ENCODE peak calls at places on chromosomes 2 and 18, in eight cellular contexts. C is stimulated activated CD4-positive, alpha-beta T cell treated with anti-CD3 and anti-CD28 coated beads, Interleukin-4, amount 100 ng/mL, for 48 hours; M is choroid plexus epithelial cell; P is stimulated activated CD8-positive, alpha-beta memory T cell treated with anti-CD3 and anti-CD28 coated beads, Interleukin-7, amount 100 ng/mL, for 4 hours; R is CD8-positive, alpha-beta memory T cell; I is T47D; Q is AG20443; A is HFFc6. S is an unnamed sample.

GRCh38 chr2:72925328-72925943 is 8.1 kb downstream of the EMX1 start:
- DNase-seq in C (no peak), R (no peak), M (no peak), I (no peak), A (no peak), Q (no peak), P (no peak), S (no peak)

GRCh38 chr18:36099311-36099710 is 29.8 kb downstream of the SLC39A6 start:
- DNase-seq in P (no peak), I (no peak), A (no peak), R (no peak), Q (no peak), C (no peak), M (no peak), S (peak)

GRCh38 chr18:34444622-34445021 is 219.9 kb upstream of the NOL4 start:
- DNase-seq in P (no peak), I (no peak), M (no peak), A (no peak), Q (no peak), R (no peak), C (no peak), S (no peak)

GRCh38 chr2:219388127-219388844 is 574 bp upstream of the DNPEP start:
- DNase-seq in Q (peak), M (peak), I (peak), P (peak), A (peak), R (peak), C (peak), S (peak)

GRCh38 chr2:175400975-175401374 is 219.5 kb upstream of the ATP5MC3 start:
- DNase-seq in A (no peak), R (no peak), M (no peak), Q (no peak), I (no peak), P (no peak), C (no peak), S (no peak)

GRCh38 chr2:71736986-71737385 is 283.6 kb downstream of the DYSF start:
- DNase-seq in C (no peak), M (no peak), Q (no peak), R (no peak), A (no peak), I (no peak), P (no peak), S (no peak)

GRCh38 chr2:113081458-113082210 is 13.9 kb downstream of the IL1F10 start:
- DNase-seq in Q (no peak), M (no peak), P (no peak), A (no peak), I (no peak), R (no peak), C (no peak), S (no peak)

GRCh38 chr18:79818631-79819030 is 20.9 kb downstream of the KCNG2 start:
- DNase-seq in A (no peak), M (no peak), Q (no peak), I (no peak), C (no peak), R (no peak), P (no peak), S (no peak)

GRCh38 chr2:219430633-219431615 is 3.7 kb upstream of the SPEG start:
- DNase-seq in R (no peak), A (peak), Q (peak), P (no peak), M (peak), C (no peak), I (peak), S (peak)

GRCh38 chr2:177258059-177258458 is 6.5 kb downstream of the NFE2L2 start:
- DNase-seq in R (no peak), P (no peak), A (no peak), I (no peak), Q (no peak), C (no peak), M (no peak), S (no peak)

GRCh38 chr2:236870401-236870800 is 215.3 kb upstream of the COPS8 start:
- DNase-seq in Q (no peak), I (no peak), P (no peak), R (no peak), M (no peak), A (no peak), C (no peak), S (no peak)

GRCh38 chr2:70871398-70872211 is 36.0 kb upstream of the CD207 start:
- DNase-seq in R (peak), A (peak), M (peak), Q (peak), C (peak), P (peak), I (peak), S (peak)

GRCh38 chr2:136492901-136493300 is 272.4 kb upstream of the THSD7B start:
- DNase-seq in R (no peak), M (no peak), Q (no peak), I (no peak), A (no peak), P (no peak), C (no peak), S (no peak)

GRCh38 chr2:228675042-228675441 is 493.6 kb upstream of the SPHKAP start:
- DNase-seq in Q (peak), R (no peak), A (peak), M (peak), C (no peak), I (no peak), P (no peak), S (peak)

GRCh38 chr18:48023334-48024008 is 93.0 kb upstream of the SMAD2 start:
- DNase-seq in I (peak), M (peak), P (no peak), C (no peak), R (no peak), Q (peak), A (peak), S (peak)

GRCh38 chr18:5582849-5583667 is 39.3 kb upstream of the EPB41L3 start:
- DNase-seq in I (no peak), A (no peak), Q (peak), R (no peak), C (no peak), M (peak), P (no peak), S (no peak)

GRCh38 chr2:232022733-232023132 is 61.2 kb downstream of the DIS3L2 start:
- DNase-seq in C (no peak), I (no peak), Q (no peak), A (no peak), R (no peak), P (no peak), M (no peak), S (peak)

GRCh38 chr2:85872536-85873161 is 16.1 kb downstream of the ST3GAL5 start:
- DNase-seq in R (no peak), C (no peak), A (no peak), P (no peak), Q (no peak), M (no peak), I (peak), S (no peak)

GRCh38 chr2:172427990-172428840 is 829 bp downstream of the ITGA6 start:
- DNase-seq in R (peak), Q (peak), M (no peak), P (peak), A (no peak), I (peak), C (no peak), S (peak)

GRCh38 chr2:44943031-44943692 is 1.7 kb downstream of the SIX3 start:
- DNase-seq in A (no peak), Q (no peak), C (no peak), R (no peak), P (no peak), M (no peak), I (no peak), S (no peak)

GRCh38 chr2:233462826-233463470 is 103.6 kb downstream of the USP40 start:
- DNase-seq in A (no peak), Q (no peak), P (no peak), M (no peak), R (no peak), I (no peak), C (no peak), S (no peak)

GRCh38 chr2:36993841-36994620 is 27.7 kb upstream of the STRN start:
- DNase-seq in A (peak), Q (no peak), C (no peak), R (no peak), I (no peak), P (no peak), M (peak), S (peak)

S was measured in adipocyte.